ENCODE peak calls at places on chromosomes 11 and 22, in nine cellular contexts. G, B, R, P, Z, Y, L, V and M are unnamed samples.

GRCh38 chr11:76347391-76347790 is 33.5 kb downstream of the THAP12 start:
- DNase-seq in V (no peak), B (no peak), P (no peak), Z (peak; percentile 21), G (no peak), R (no peak), Y (no peak), L (peak; percentile 16), M (no peak)

GRCh38 chr22:49604732-49605302 is 222.9 kb downstream of the BRD1 start:
- DNase-seq in R (peak; percentile 1), L (no peak), Z (no peak), V (no peak), G (no peak), P (no peak), Y (no peak), B (no peak), M (no peak)

GRCh38 chr11:34028407-34028804 is 23.1 kb upstream of the CAPRIN1 start:
- DNase-seq in L (no peak), P (no peak), Y (no peak), B (no peak), V (no peak), G (no peak), R (no peak), Z (peak; percentile 6), M (peak; percentile 71)

GRCh38 chr11:11313426-11313825 is 39.6 kb downstream of the CSNK2A3 start:
- DNase-seq in P (no peak), G (no peak), B (no peak), Z (no peak), Y (no peak), L (no peak), R (no peak), V (no peak), M (peak; percentile 57)

GRCh38 chr11:45091563-45092392 is 54.7 kb upstream of the PRDM11 start:
- DNase-seq in Y (no peak), G (peak; percentile 49), B (peak; percentile 45), V (no peak), L (no peak), R (peak; percentile 93), P (no peak), Z (no peak), M (peak; percentile 86)

GRCh38 chr22:48474881-48475280 is 1352.8 kb downstream of the BRD1 start:
- DNase-seq in V (no peak), P (no peak), R (no peak), Y (no peak), B (no peak), G (no peak), L (no peak), Z (no peak), M (no peak)

GRCh38 chr11:2794947-2795346 is 90.6 kb downstream of the CDKN1C start:
- DNase-seq in G (no peak), B (no peak), V (no peak), Z (no peak), P (no peak), R (no peak), L (no peak), Y (peak; percentile 1), M (peak; percentile 42)

GRCh38 chr22:46748948-46749681 is 11.1 kb upstream of the CERK start:
- DNase-seq in P (no peak), V (no peak), L (no peak), Z (no peak), R (no peak), B (no peak), Y (no peak), G (no peak), M (peak; percentile 64)

GRCh38 chr11:12200359-12201015 is 90.1 kb downstream of the MICAL2 start:
- DNase-seq in Z (peak; percentile 72), G (no peak), L (no peak), Y (no peak), V (no peak), P (no peak), B (no peak), R (no peak), M (peak; percentile 85)

DNA sequence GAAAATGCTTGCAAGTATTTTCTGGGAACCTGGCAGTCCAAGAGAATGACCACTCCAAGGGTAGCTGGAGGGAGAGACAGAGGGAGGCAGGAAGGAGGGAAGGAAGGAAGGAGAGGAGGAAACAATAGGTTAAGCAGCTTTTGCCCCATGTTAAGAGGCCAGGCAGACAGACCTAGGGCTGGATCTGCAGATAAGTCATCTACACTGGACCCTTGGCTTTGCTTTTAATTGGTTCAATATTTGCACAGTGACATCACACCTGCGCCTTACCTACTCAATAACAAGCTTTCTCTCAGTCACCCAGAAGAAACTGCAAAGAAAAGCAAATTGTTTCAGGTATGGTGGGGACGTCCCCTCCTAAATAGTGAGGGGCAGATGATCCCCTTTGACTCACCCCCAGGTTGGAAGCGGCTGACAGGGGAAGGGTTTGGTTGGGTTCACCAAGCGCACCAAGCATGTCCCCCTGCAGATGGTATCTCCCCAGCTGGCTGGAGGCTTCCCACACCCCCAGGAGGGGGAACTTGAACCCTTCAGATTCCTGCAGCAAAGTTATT is 24.3 kb downstream of the MYH9 start:
- DNase-seq in Z (no peak), L (peak; percentile 59), V (no peak), B (no peak), P (no peak), Y (no peak), G (no peak), R (no peak), M (no peak)
- H3K4me3 ChIP-seq in Z (no peak overlapping the region), L (no peak overlapping the region), V (no peak overlapping the region), B (no peak overlapping the region), P (no peak overlapping the region), Y (no peak overlapping the region), G (no peak overlapping the region), R (no peak overlapping the region), M (no peak overlapping the region)

DNA sequence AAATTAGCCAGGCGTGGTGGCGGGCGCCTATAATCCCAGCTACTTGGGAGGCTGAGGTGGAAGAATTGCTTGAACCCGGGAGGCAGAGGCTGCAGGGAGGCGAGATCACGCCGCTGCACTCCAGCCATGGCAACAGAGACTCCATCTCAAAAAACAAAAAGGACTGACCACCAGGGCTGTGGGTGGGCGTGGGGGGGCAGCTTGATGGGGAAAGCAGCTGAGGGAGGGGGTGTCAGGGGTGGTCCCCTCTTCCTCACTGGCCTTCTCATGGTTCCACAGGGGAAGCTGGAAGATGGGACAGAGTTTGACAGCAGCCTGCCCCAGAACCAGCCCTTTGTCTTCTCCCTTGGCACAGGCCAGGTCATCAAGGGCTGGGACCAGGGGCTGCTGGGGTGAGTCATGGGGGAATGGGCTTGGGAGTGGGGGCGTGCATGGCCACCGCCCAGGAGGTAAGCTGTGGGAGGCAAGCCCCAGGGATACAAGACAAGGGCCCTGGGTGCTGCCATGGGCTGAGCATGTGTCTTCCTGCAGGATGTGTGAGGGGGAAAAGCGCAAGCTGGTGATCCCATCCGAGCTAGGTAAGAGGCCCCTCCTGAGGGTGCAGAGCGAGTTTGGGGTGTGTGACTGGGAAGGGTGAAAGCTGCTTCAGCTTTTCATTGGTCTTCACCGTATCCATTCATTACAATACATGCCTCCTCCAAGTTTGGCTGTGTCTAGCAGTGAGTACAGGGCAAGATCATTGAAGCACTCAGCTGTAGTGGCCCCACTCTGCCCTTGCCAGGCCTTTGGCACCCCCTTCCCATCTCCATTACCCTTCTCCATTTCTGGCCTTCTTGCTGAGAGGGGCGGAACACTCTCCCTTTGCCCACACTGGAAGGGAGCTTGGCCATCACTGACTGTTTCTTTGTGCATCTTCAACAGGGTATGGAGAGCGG is 2.3 kb downstream of the FKBP2 start:
- DNase-seq in R (no peak), B (no peak), L (no peak), P (no peak), Z (no peak), V (no peak), G (no peak), Y (no peak), M (no peak)
- H3K4me3 ChIP-seq in R (peak overlapping the region; percentile 97), B (no peak overlapping the region), L (no peak overlapping the region), P (peak overlapping the region; percentile 89), Z (no peak overlapping the region), V (peak overlapping the region; percentile 91), G (no peak overlapping the region), Y (no peak overlapping the region), M (no peak overlapping the region)

DNA sequence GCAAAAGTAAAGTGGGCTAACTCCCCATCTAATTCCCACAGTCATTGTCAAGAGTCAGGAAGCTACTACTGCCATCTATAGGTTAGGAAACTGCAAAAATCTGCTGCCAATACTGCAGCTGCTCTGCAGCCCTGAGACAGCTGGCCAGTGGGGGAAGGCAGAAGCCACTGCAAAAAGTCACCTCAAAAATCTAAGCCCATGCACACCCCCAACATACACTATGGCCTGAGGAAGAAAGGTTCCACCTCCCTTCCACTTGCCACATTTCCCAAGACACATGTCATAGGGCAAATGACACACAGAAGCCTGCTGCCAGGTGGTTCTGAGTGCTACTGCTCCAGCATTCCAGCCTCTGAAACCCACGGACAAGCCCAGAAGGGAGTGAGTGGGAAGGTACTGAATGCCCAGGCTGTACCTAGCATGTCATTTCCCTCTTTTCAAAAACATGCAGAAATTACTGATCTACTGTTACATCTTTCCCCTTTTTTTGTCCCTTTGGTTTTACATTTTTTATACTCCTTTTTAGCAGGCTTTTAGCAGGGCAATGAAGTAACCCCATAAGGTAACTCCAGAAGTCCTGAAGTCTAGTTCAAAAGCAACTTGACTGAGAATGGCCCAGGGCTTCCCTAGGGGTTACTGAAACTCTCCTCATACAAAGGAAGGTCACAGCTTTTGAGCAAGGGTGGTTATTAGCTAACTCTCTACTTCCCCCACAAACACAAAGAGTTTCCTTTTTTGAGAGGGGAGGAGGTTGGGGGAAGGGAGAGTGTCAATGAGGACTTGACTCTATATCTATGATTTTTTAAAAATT is 36.8 kb downstream of the DGCR2 start:
- DNase-seq in Z (peak; percentile 23), Y (no peak), B (no peak), G (no peak), P (peak; percentile 65), R (peak; percentile 37), L (no peak), V (no peak), M (no peak)
- H3K4me3 ChIP-seq in Z (no peak overlapping the region), Y (no peak overlapping the region), B (no peak overlapping the region), G (no peak overlapping the region), P (no peak overlapping the region), R (no peak overlapping the region), L (no peak overlapping the region), V (no peak overlapping the region), M (no peak overlapping the region)

GRCh38 chr11:73648629-73649046 is 2.3 kb downstream of the PLEKHB1 start:
- DNase-seq in Z (no peak), L (no peak), P (no peak), Y (peak; percentile 11), G (no peak), R (no peak), V (no peak), B (no peak), M (no peak)

GRCh38 chr11:73647459-73648100 is 1.2 kb downstream of the PLEKHB1 start:
- DNase-seq in Z (peak; percentile 82), V (peak; percentile 86), P (peak; percentile 90), L (peak; percentile 88), B (no peak), G (peak; percentile 93), Y (peak; percentile 96), R (peak; percentile 97), M (peak; percentile 96)

GRCh38 chr11:73649206-73649605 is 2.8 kb downstream of the PLEKHB1 start:
- DNase-seq in B (no peak), V (no peak), P (no peak), R (no peak), Z (no peak), Y (no peak), G (no peak), L (no peak), M (no peak)

GRCh38 chr11:73645972-73646631 is at the start of gene PLEKHB1:
- DNase-seq in P (no peak), R (peak; percentile 92), Y (no peak), Z (no peak), G (no peak), V (no peak), L (no peak), B (no peak), M (peak; percentile 62)

GRCh38 chr11:73645570-73645969 is 811 bp upstream of the PLEKHB1 start:
- DNase-seq in B (no peak), G (no peak), P (no peak), L (no peak), Z (no peak), R (peak; percentile 62), Y (no peak), V (no peak), M (no peak)
- H3K4me3 ChIP-seq in B (peak overlapping the region; percentile 58), G (no peak overlapping the region), P (no peak overlapping the region), L (no peak overlapping the region), Z (no peak overlapping the region), R (peak overlapping the region; percentile 89), Y (no peak overlapping the region), V (no peak overlapping the region), M (no peak overlapping the region)